ENCODE peak calls at places on chromosome 15, in four cellular contexts. M is COR-L47, E is NCI-H1930, H is NCI-H2171 treated with DMSO at 0.1 percent for 48 hours. I is an unnamed sample.

GRCh38 chr15:47887181-47887580 is 169.9 kb downstream of the SEMA6D start:
- DNase-seq in M (peak; percentile 74), E (peak; percentile 78), H (peak; percentile 84), I (no peak)

GRCh38 chr15:99440029-99440428 is 125.8 kb upstream of the MEF2A start:
- DNase-seq in M (no peak), E (no peak), H (no peak), I (no peak)

GRCh38 chr15:55221090-55222011 is 24.6 kb upstream of the RSL24D1 start:
- DNase-seq in M (no peak), E (no peak), H (no peak), I (no peak)

GRCh38 chr15:66505818-66506217 is 692 bp downstream of the ZWILCH start:
- DNase-seq in M (no peak), E (no peak), H (no peak), I (no peak)

GRCh38 chr15:43239732-43240491 is 19.1 kb upstream of the EPB42 start:
- DNase-seq in M (no peak), E (no peak), H (no peak), I (no peak)

GRCh38 chr15:66898656-66899402 is 166.6 kb upstream of the SMAD3 start:
- DNase-seq in M (no peak), E (no peak), H (no peak), I (no peak)

GRCh38 chr15:76994971-76995945 is at the start of gene PSTPIP1:
- DNase-seq in M (no peak), E (no peak), H (peak; percentile 85), I (no peak)

GRCh38 chr15:64161688-64162477 is 939 bp downstream of the PPIB start:
- DNase-seq in M (no peak), E (no peak), H (no peak), I (no peak)

GRCh38 chr15:56767315-56767714 is 34.0 kb upstream of the ZNF280D start:
- DNase-seq in M (no peak), E (no peak), H (no peak), I (no peak)

GRCh38 chr15:29936353-29937049 is 114.2 kb upstream of the TJP1 start:
- DNase-seq in M (no peak), E (no peak), H (no peak), I (no peak)

GRCh38 chr15:73239564-73240208 is 129.1 kb downstream of the HCN4 start:
- DNase-seq in M (no peak), E (no peak), H (peak; percentile 15), I (no peak)

GRCh38 chr15:83012038-83012490 is 625 bp upstream of the C15orf40 start:
- DNase-seq in M (peak; percentile 31), E (no peak), H (no peak), I (no peak)

GRCh38 chr15:78168591-78168990 is 19.4 kb downstream of the IDH3A start:
- DNase-seq in M (no peak), E (no peak), H (no peak), I (no peak)

GRCh38 chr15:74573987-74574386 is 33.0 kb downstream of the ARID3B start:
- DNase-seq in M (no peak), E (no peak), H (no peak), I (no peak)

GRCh38 chr15:52066842-52067544 is 45.6 kb downstream of the BCL2L10 start:
- DNase-seq in M (no peak), E (no peak), H (no peak), I (no peak)

GRCh38 chr15:41993447-41994170 is 21.3 kb upstream of the EHD4 start:
- DNase-seq in M (no peak), E (no peak), H (no peak), I (no peak)

GRCh38 chr15:40928351-40928974 is 677 bp upstream of the DLL4 start:
- DNase-seq in M (peak; percentile 96), E (peak; percentile 53), H (peak; percentile 87), I (no peak)

GRCh38 chr15:79088426-79089205 is 2.0 kb downstream of the RASGRF1 start:
- DNase-seq in M (no peak), E (no peak), H (peak; percentile 42), I (no peak)

GRCh38 chr15:63473007-63473748 is 31.2 kb upstream of the USP3 start:
- DNase-seq in M (no peak), E (no peak), H (no peak), I (no peak)

GRCh38 chr15:101309436-101310162 is 14.6 kb upstream of the SNRPA1 start:
- DNase-seq in M (no peak), E (no peak), H (no peak), I (no peak)

GRCh38 chr15:65771870-65772269 is 20.2 kb downstream of the DENND4A start:
- DNase-seq in M (no peak), E (no peak), H (no peak), I (no peak)

GRCh38 chr15:69719527-69719926 is 266.9 kb downstream of the RPLP1 start:
- DNase-seq in M (no peak), E (no peak), H (no peak), I (no peak)

GRCh38 chr15:59953392-59953883 is 50.7 kb upstream of the FOXB1 start:
- DNase-seq in M (peak; percentile 91), E (peak; percentile 24), H (no peak), I (no peak)

GRCh38 chr15:25173241-25174028 is 218.6 kb downstream of the SNRPN start:
- DNase-seq in M (no peak), E (no peak), H (no peak), I (peak; percentile 2)

GRCh38 chr15:68586274-68586961 is 7.6 kb downstream of the CORO2B start:
- DNase-seq in M (no peak), E (no peak), H (no peak), I (no peak)

GRCh38 chr15:80920271-80920699 is 69.3 kb downstream of the MESD start:
- DNase-seq in M (no peak), E (no peak), H (no peak), I (no peak)